ENCODE peak calls at places on chromosomes 3 and 15, in seven cellular contexts. J is SK-N-SH, B is GM12892, H is GM12878, V is H1, R is HepG2, C is K562. K is an unnamed sample.

GRCh38 chr3:48685293-48685602 is 467 bp downstream of the NCKIPSD start:
- DNase-seq in B (no peak), V (no peak), H (no peak), J (no peak), R (no peak), C (no peak), K (no peak)

GRCh38 chr3:193744048-193744821 is 151.2 kb downstream of the OPA1 start:
- DNase-seq in B (no peak), V (no peak), R (peak; percentile 99), H (peak; percentile 27), J (no peak), C (peak; percentile 62), K (no peak)

GRCh38 chr15:40785158-40785557 is 15.4 kb downstream of the C15orf62 start:
- DNase-seq in V (no peak), B (no peak), J (no peak), R (no peak), H (no peak), C (no peak), K (no peak)

GRCh38 chr3:76063019-76063418 is 277.7 kb upstream of the ZNF717 start:
- DNase-seq in J (no peak), B (no peak), H (no peak), C (no peak), R (no peak), V (no peak), K (no peak)

GRCh38 chr3:131036200-131036816 is 9.6 kb downstream of the NEK11 start:
- DNase-seq in B (no peak), J (no peak), V (no peak), H (no peak), R (no peak), C (no peak), K (no peak)

GRCh38 chr3:134663646-134664456 is 13.0 kb upstream of the KY start:
- DNase-seq in J (no peak), R (no peak), B (no peak), H (no peak), V (no peak), C (no peak), K (no peak)

GRCh38 chr15:54250351-54250750 is 272.1 kb downstream of the UNC13C start:
- DNase-seq in H (no peak), J (no peak), B (no peak), V (no peak), C (no peak), R (no peak), K (no peak)

GRCh38 chr15:77738441-77739437 is 106.0 kb upstream of the LINGO1 start:
- DNase-seq in H (no peak), R (no peak), C (no peak), V (no peak), B (no peak), J (no peak), K (no peak)

GRCh38 chr3:139389552-139390368 is at the start of gene COPB2:
- DNase-seq in R (peak; percentile 97), V (peak; percentile 96), H (peak; percentile 93), J (peak; percentile 94), C (peak; percentile 99), B (peak; percentile 78), K (peak; percentile 75)

GRCh38 chr15:70196314-70197291 is 98.9 kb upstream of the TLE3 start:
- DNase-seq in B (peak; percentile 74), J (no peak), H (peak; percentile 90), C (no peak), R (peak; percentile 89), V (peak; percentile 64), K (peak; percentile 77)

GRCh38 chr15:63238796-63239195 is 38.6 kb upstream of the APH1B start:
- DNase-seq in H (peak; percentile 50), R (no peak), V (no peak), C (peak; percentile 44), B (no peak), J (no peak), K (peak; percentile 17)

GRCh38 chr3:66363133-66363532 is 137.7 kb downstream of the LRIG1 start:
- DNase-seq in V (no peak), C (no peak), R (no peak), B (no peak), J (no peak), H (no peak), K (no peak)

DNA sequence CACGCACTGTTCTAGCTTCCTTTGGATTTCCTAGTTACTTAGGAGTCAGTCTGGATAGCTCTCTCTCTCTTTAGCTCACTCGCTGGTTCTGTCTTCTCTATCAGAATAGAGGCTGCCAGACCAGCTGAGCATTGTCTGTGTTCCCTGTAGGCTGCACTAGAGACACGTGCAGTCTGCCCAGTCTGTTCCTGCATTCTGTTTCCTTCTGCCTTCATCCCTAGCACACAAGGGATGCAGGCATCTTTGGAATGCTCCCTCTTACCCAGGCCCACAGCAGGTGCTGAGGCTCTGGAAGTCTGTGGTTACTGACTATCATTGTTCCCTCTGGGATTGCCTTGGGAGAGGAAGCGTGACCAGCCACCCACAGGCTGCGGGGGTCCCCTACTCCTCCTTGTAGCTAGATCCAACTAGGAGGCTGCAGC is 322.8 kb downstream of the ZNF621 start:
- DNase-seq in C (no peak), H (no peak), J (no peak), R (peak; percentile 29), V (peak; percentile 72), B (no peak), K (no peak)
- TF ChIP-seq TAF1 in C (no peak), H (no peak), J (no peak), R (no peak), V (no peak), B (no peak), K (no peak)

DNA sequence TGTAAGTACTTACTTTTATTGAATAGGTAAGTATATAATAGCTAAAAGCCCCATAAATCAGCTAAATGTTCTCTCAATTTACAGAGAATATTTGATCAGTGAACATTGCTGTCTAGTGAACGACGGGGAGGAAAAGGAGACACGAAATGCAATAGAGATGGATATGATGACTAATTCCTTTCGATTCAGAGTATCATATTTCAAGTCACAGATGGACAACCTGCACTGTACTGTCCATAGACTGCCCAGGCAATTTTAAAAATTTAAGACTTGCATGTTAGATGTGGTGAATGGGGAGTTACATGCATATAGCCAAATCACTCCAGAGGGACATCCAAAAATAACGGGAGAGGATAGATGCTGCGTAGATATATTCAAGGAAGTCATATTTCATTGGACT is 462.0 kb upstream of the CDIN1 start:
- DNase-seq in J (no peak), R (no peak), V (no peak), C (no peak), H (no peak), B (no peak), K (no peak)
- TF ChIP-seq TAF1 in J (no peak), R (no peak), V (no peak), C (no peak), H (no peak), B (no peak), K (no peak)

GRCh38 chr3:184850201-184850600 is 38.2 kb downstream of the VPS8 start:
- DNase-seq in C (no peak), R (no peak), B (no peak), H (no peak), V (no peak), J (no peak), K (no peak)
- TF ChIP-seq TAF1 in C (no peak), R (no peak), B (no peak), H (no peak), V (no peak), J (no peak), K (no peak)

DNA sequence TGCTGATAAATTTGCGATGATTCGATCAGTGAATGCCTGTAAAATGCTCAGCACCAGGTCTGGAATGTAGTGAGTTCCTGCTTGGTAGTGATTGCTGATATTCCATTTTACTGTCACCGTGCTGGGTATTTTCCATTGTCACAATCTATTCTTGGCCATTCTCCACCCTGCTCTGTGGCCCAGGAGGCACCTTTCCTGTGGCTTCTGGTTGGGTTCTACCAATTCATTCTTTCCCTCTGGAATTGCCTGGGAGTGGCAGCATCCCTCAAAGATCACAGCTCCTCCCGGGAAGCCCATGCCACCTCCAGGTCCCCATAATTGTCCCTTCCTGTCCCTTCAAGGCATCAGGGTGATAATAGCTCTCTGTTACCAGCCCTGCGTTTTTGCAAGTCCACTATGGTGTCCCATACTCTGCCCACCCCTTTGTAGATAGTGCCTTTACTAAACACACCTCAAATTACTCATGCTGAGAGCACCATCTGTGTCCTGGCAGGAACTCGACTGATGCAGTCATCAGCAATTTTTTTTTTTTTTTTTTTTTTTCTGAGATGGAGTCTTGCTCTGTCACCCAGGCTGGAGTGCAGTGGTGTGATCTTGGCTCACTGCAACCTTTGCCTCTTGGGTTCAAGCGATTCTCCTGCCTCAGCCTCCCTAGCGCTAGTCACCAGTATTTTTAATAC is 177.8 kb upstream of the PROK2 start:
- DNase-seq in V (no peak), C (no peak), R (no peak), H (no peak), J (no peak), B (no peak), K (no peak)
- TF ChIP-seq TAF1 in V (no peak), C (no peak), R (no peak), H (no peak), J (no peak), B (no peak), K (no peak)

GRCh38 chr3:23743141-23743784 is 62.5 kb upstream of the UBE2E1 start:
- DNase-seq in J (no peak), V (no peak), C (no peak), H (no peak), B (no peak), R (no peak), K (no peak)

GRCh38 chr3:23739536-23739935 is 66.2 kb upstream of the UBE2E1 start:
- DNase-seq in B (no peak), R (no peak), J (no peak), V (no peak), H (no peak), C (peak; percentile 40), K (no peak)

GRCh38 chr3:23741403-23741706 is 64.4 kb upstream of the UBE2E1 start:
- DNase-seq in V (no peak), H (no peak), R (no peak), C (no peak), B (no peak), J (no peak), K (no peak)

GRCh38 chr3:23738946-23739345 is 66.8 kb upstream of the UBE2E1 start:
- DNase-seq in J (no peak), R (no peak), V (no peak), H (no peak), B (no peak), C (no peak), K (no peak)

GRCh38 chr3:23740517-23741402 is 65.0 kb upstream of the UBE2E1 start:
- DNase-seq in J (no peak), B (no peak), C (peak; percentile 31), H (no peak), V (no peak), R (no peak), K (no peak)
- TF ChIP-seq TAF1 in J (no peak), B (no peak), C (no peak), H (no peak), V (no peak), R (no peak), K (no peak)

GRCh38 chr3:140715035-140715434 is 37.2 kb downstream of the TRIM42 start:
- DNase-seq in C (no peak), J (no peak), V (no peak), H (no peak), B (no peak), R (no peak), K (no peak)
- TF ChIP-seq TAF1 in C (no peak), J (no peak), V (no peak), H (no peak), B (no peak), R (no peak), K (no peak)